ENCODE peak calls at places on chromosomes 4 and X, in five cellular contexts. O, Q, U, B and T are unnamed samples.

GRCh38 chr4:153988446-153988845 is 199.6 kb upstream of the SFRP2 start:
- DNase-seq in O (no peak), Q (no peak), U (no peak), B (no peak), T (no peak)

GRCh38 chr4:170037481-170037880 is 11.3 kb upstream of the MFAP3L start:
- DNase-seq in O (no peak), Q (no peak), U (no peak), B (no peak), T (no peak)

GRCh38 chr4:129455462-129455861 is 359.5 kb downstream of the C4orf33 start:
- DNase-seq in O (no peak), Q (no peak), U (no peak), B (peak; percentile 14), T (no peak)

GRCh38 chrX:119728487-119728886 is 29.9 kb upstream of the SOWAHD start:
- DNase-seq in O (peak; percentile 28), Q (no peak), U (no peak), B (no peak), T (no peak)

GRCh38 chr4:82128355-82128754 is 245.4 kb downstream of the HNRNPD start:
- DNase-seq in O (no peak), Q (no peak), U (no peak), B (no peak), T (no peak)

GRCh38 chr4:40991908-40992307 is 222.4 kb downstream of the APBB2 start:
- DNase-seq in O (no peak), Q (peak; percentile 85), U (no peak), B (no peak), T (no peak)

GRCh38 chrX:368811-369562 is 17.7 kb downstream of the PPP2R3B start:
- DNase-seq in O (no peak), Q (no peak), U (no peak), B (no peak), T (no peak)

GRCh38 chrX:124395145-124395858 is 48.9 kb downstream of the SH2D1A start:
- DNase-seq in O (no peak), Q (no peak), U (no peak), B (no peak), T (no peak)

GRCh38 chr4:116427666-116428065 is 657.7 kb downstream of the TRAM1L1 start:
- DNase-seq in O (no peak), Q (no peak), U (no peak), B (no peak), T (no peak)

GRCh38 chr4:76306882-76307669 is 543 bp downstream of the STBD1 start:
- DNase-seq in O (peak; percentile 19), Q (no peak), U (no peak), B (peak; percentile 77), T (no peak)

GRCh38 chrX:9746148-9746880 is 19.3 kb downstream of the GPR143 start:
- DNase-seq in O (no peak), Q (no peak), U (no peak), B (no peak), T (no peak)

GRCh38 chr4:27048350-27049100 is 187.9 kb downstream of the STIM2 start:
- DNase-seq in O (no peak), Q (no peak), U (peak; percentile 21), B (peak; percentile 46), T (peak; percentile 5)

GRCh38 chr4:185874516-185875230 is 62.7 kb upstream of the SORBS2 start:
- DNase-seq in O (no peak), Q (no peak), U (no peak), B (no peak), T (no peak)

GRCh38 chr4:95417531-95417930 is 131.2 kb downstream of the UNC5C start:
- DNase-seq in O (no peak), Q (no peak), U (no peak), B (no peak), T (no peak)

GRCh38 chrX:9171841-9172240 is 137.9 kb upstream of the FAM9B start:
- DNase-seq in O (no peak), Q (no peak), U (no peak), B (no peak), T (no peak)

GRCh38 chr4:121150003-121150402 is 14.1 kb downstream of the TNIP3 start:
- DNase-seq in O (no peak), Q (no peak), U (no peak), B (no peak), T (no peak)

GRCh38 chr4:85761803-85762202 is 286.9 kb downstream of the ARHGAP24 start:
- DNase-seq in O (no peak), Q (no peak), U (no peak), B (no peak), T (no peak)

GRCh38 chrX:1582686-1583437 is 8.5 kb upstream of the AKAP17A start:
- DNase-seq in O (peak; percentile 63), Q (no peak), U (peak; percentile 55), B (no peak), T (peak; percentile 25)

GRCh38 chr4:53644607-53645006 is 53.3 kb upstream of the LNX1 start:
- DNase-seq in O (no peak), Q (no peak), U (no peak), B (no peak), T (no peak)

GRCh38 chr4:47213971-47214370 is 182.6 kb downstream of the GABRB1 start:
- DNase-seq in O (peak; percentile 16), Q (no peak), U (no peak), B (no peak), T (peak; percentile 65)

GRCh38 chr4:123701046-123701445 is 304.5 kb downstream of the SPRY1 start:
- DNase-seq in O (no peak), Q (no peak), U (no peak), B (no peak), T (no peak)

GRCh38 chrX:50333308-50333707 is 128.7 kb downstream of the CCNB3 start:
- DNase-seq in O (no peak), Q (no peak), U (no peak), B (no peak), T (no peak)

GRCh38 chr4:101968364-101968763 is 177.8 kb downstream of the BANK1 start:
- DNase-seq in O (no peak), Q (no peak), U (no peak), B (no peak), T (no peak)

GRCh38 chr4:78774395-78774794 is 1.8 kb upstream of the BMP2K start:
- DNase-seq in O (no peak), Q (no peak), U (no peak), B (no peak), T (no peak)

GRCh38 chr4:137212601-137213000 is 319.7 kb downstream of the PCDH18 start:
- DNase-seq in O (no peak), Q (no peak), U (no peak), B (no peak), T (no peak)

GRCh38 chr4:142168181-142168580 is 531.8 kb downstream of the IL15 start:
- DNase-seq in O (no peak), Q (no peak), U (no peak), B (no peak), T (no peak)

GRCh38 chr4:81486502-81486901 is 14.8 kb upstream of the RASGEF1B start:
- DNase-seq in O (no peak), Q (no peak), U (no peak), B (no peak), T (no peak)

GRCh38 chrX:46325312-46325877 is 219.8 kb downstream of the ZNF674 start:
- DNase-seq in O (peak; percentile 41), Q (no peak), U (peak; percentile 86), B (no peak), T (no peak)
- TF ChIP-seq SIN3A in O (no peak), Q (no peak), U (no peak), B (no peak), T (no peak)

GRCh38 chr4:30208731-30209435 is 511.3 kb upstream of the PCDH7 start:
- DNase-seq in O (no peak), Q (no peak), U (peak; percentile 36), B (no peak), T (peak; percentile 64)
- TF ChIP-seq SIN3A in O (no peak), Q (no peak), U (peak; percentile 15), B (no peak), T (no peak)

DNA sequence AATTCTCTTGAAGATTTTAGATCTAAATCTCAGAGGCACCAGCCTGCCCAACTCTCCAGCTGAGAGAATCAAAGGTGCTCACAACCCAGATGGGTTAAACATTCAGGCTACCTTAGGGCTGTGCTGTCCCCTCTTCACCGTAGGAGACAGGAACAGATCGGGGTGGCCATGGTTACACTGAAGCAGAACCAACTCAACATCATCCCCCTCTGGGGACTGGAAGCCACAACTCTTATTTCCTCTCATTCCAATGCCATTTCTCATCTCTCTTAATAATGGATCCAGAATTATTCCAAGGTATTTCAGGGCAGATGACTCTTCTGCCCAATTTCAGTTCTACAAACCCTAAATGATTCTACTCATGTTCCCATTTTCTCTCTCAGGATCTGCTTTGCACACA is 109.7 kb downstream of the NKX6-1 start:
- DNase-seq in O (no peak), Q (no peak), U (no peak), B (no peak), T (no peak)
- TF ChIP-seq SIN3A in O (no peak), Q (no peak), U (no peak), B (no peak), T (no peak)

GRCh38 chr4:71187399-71188196 is 151.2 kb upstream of the SLC4A4 start:
- DNase-seq in O (no peak), Q (no peak), U (no peak), B (no peak), T (no peak)

GRCh38 chr4:71188951-71189350 is 149.9 kb upstream of the SLC4A4 start:
- DNase-seq in O (no peak), Q (no peak), U (no peak), B (no peak), T (no peak)

GRCh38 chr4:71188197-71188625 is 150.6 kb upstream of the SLC4A4 start:
- DNase-seq in O (no peak), Q (no peak), U (no peak), B (no peak), T (no peak)

GRCh38 chr4:71186257-71186565 is 152.6 kb upstream of the SLC4A4 start:
- DNase-seq in O (no peak), Q (no peak), U (no peak), B (no peak), T (no peak)

DNA sequence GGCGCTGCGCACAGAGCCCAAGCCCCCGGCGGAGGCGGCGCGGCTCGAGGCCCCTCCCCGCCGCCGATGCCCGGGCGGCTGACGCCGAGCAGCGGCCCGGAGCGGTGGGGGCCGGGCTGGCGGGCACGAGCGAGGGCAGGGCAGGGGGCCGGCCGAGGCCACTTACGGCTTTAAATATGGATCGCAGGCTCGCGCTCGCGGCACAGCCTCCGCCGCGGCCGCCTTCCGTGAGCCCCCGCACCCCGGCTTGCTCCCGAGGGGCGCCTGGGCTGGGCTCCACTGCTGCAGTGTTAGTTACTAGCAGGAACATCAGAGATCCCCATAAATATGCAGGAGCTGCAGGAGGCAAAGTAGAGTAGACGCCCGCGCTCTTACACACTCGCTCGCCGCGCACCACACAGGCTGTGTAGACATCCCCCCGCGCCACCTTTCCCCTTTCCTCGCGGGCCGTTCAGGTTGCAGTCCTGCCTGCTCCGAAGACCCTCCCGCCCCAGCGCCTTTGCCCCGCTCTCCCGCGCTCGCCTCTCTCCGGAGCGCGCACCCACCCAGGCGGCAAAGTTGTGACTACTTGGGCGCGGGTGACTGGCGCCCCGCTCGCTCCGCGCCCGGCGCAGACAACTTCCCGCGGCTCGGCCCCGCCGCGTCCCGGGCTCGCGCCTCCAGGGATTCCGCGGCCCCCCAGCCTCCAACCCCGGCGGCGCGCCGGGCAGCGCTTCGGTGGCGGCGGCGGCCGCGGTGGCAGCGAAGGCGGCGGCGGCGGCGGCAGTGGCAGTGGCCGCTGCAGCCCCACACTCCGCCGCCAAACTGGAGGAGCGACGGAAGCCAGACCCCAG is 152.0 kb upstream of the SLC4A4 start:
- DNase-seq in O (no peak), Q (no peak), U (no peak), B (peak; percentile 61), T (no peak)
- TF ChIP-seq SIN3A in O (no peak), Q (no peak), U (no peak), B (no peak), T (no peak)